ENCODE peak calls at places on chromosomes 12 and 14, in nine cellular contexts. V, M, J, H, R, Q, Y, A and G are unnamed samples.

GRCh38 chr14:95484296-95484695 is 32.2 kb downstream of the SYNE3 start:
- DNase-seq in V (no peak), M (no peak), J (no peak), H (no peak), R (no peak), Q (no peak), Y (no peak), A (no peak), G (peak; percentile 71)

GRCh38 chr12:131895640-131896079 is 1.2 kb downstream of the ULK1 start:
- DNase-seq in V (no peak), M (no peak), J (no peak), H (no peak), R (no peak), Q (no peak), Y (no peak), A (no peak), G (no peak)

GRCh38 chr12:113403435-113404415 is at the start of gene SDS:
- DNase-seq in V (no peak), M (peak; percentile 70), J (peak; percentile 60), H (peak; percentile 68), R (peak; percentile 23), Q (no peak), Y (peak; percentile 58), A (peak; percentile 31), G (no peak)

GRCh38 chr12:58916891-58917570 is 3.3 kb downstream of the LRIG3 start:
- DNase-seq in V (no peak), M (peak; percentile 30), J (no peak), H (no peak), R (peak; percentile 76), Q (no peak), Y (no peak), A (no peak), G (no peak)

GRCh38 chr12:93050748-93051081 is 121.6 kb upstream of the EEA1 start:
- DNase-seq in V (no peak), M (no peak), J (no peak), H (no peak), R (no peak), Q (no peak), Y (no peak), A (no peak), G (no peak)

GRCh38 chr12:110279976-110280783 is 867 bp upstream of the ATP2A2 start:
- DNase-seq in V (no peak), M (peak; percentile 52), J (peak; percentile 57), H (peak; percentile 69), R (peak; percentile 49), Q (no peak), Y (no peak), A (peak; percentile 43), G (peak; percentile 33)

GRCh38 chr12:43847427-43847826 is 11.5 kb downstream of the TMEM117 start:
- DNase-seq in V (no peak), M (no peak), J (no peak), H (no peak), R (peak; percentile 65), Q (no peak), Y (no peak), A (no peak), G (no peak)

GRCh38 chr14:88437659-88438058 is 52.2 kb downstream of the SPATA7 start:
- DNase-seq in V (no peak), M (no peak), J (no peak), H (no peak), R (peak; percentile 16), Q (no peak), Y (no peak), A (no peak), G (no peak)